ENCODE peak calls at places on chromosome 22, in nine cellular contexts. K is transverse colon, I is prostate gland, N is vagina, D is stomach, W is sigmoid colon, H is breast epithelium, V is upper lobe of left lung, F is HCT116. P is an unnamed sample.

GRCh38 chr22:42282252-42282942 is 11.9 kb upstream of the TCF20 start:
- DNase-seq in K (peak; percentile 54), H (peak; percentile 30), D (no peak), V (peak; percentile 66), N (no peak), I (no peak), W (peak; percentile 59), F (no peak), P (peak; percentile 62)

GRCh38 chr22:27412866-27413445 is 388.6 kb downstream of the MN1 start:
- DNase-seq in W (no peak), V (no peak), I (no peak), H (no peak), K (no peak), D (no peak), F (no peak), N (no peak), P (peak; percentile 44)

GRCh38 chr22:49620003-49620556 is 207.6 kb downstream of the BRD1 start:
- DNase-seq in W (no peak), N (no peak), D (no peak), F (no peak), H (no peak), I (no peak), K (no peak), V (peak; percentile 33), P (peak; percentile 51)

GRCh38 chr22:26905640-26906039 is 248.3 kb downstream of the MIAT start:
- DNase-seq in W (no peak), I (no peak), D (no peak), H (no peak), V (no peak), F (no peak), N (no peak), K (no peak), P (no peak)

GRCh38 chr22:22935056-22935545 is 47.5 kb downstream of the IGLL5 start:
- DNase-seq in K (no peak), D (no peak), N (no peak), I (no peak), W (no peak), H (no peak), V (no peak), F (no peak), P (no peak)

GRCh38 chr22:50189849-50190181 is 4.1 kb downstream of the TRABD start:
- DNase-seq in I (no peak), N (no peak), V (no peak), H (no peak), F (no peak), D (no peak), W (no peak), K (peak; percentile 47), P (peak; percentile 85)

GRCh38 chr22:49188091-49188490 is 639.6 kb downstream of the BRD1 start:
- DNase-seq in H (no peak), K (no peak), V (no peak), W (no peak), D (no peak), I (no peak), F (peak; percentile 33), N (no peak), P (peak; percentile 33)

GRCh38 chr22:22681221-22681739 is 36.9 kb downstream of the GGTLC2 start:
- DNase-seq in K (no peak), N (no peak), F (no peak), V (no peak), I (no peak), D (no peak), H (no peak), W (no peak), P (no peak)

GRCh38 chr22:22818861-22819855 is 68.5 kb upstream of the IGLL5 start:
- DNase-seq in K (peak; percentile 37), N (no peak), H (no peak), W (no peak), D (no peak), V (peak; percentile 42), F (no peak), I (no peak), P (peak; percentile 81)

GRCh38 chr22:49393526-49393925 is 434.1 kb downstream of the BRD1 start:
- DNase-seq in V (no peak), I (no peak), F (no peak), D (no peak), H (peak; percentile 24), K (no peak), W (peak; percentile 32), N (peak; percentile 58), P (no peak)

GRCh38 chr22:27714076-27714475 is 87.5 kb downstream of the MN1 start:
- DNase-seq in I (no peak), F (no peak), W (no peak), N (no peak), H (no peak), K (no peak), V (no peak), D (no peak), P (no peak)

GRCh38 chr22:40709752-40710413 is 30.6 kb downstream of the MCHR1 start:
- DNase-seq in D (no peak), W (peak; percentile 90), N (no peak), I (no peak), V (no peak), F (no peak), K (peak; percentile 25), H (no peak), P (no peak)

GRCh38 chr22:46963672-46964545 is 201.5 kb downstream of the TBC1D22A start:
- DNase-seq in F (no peak), K (no peak), D (peak; percentile 26), V (no peak), W (peak; percentile 52), N (no peak), H (no peak), I (no peak), P (no peak)

GRCh38 chr22:44024288-44024908 is at the start of gene PARVB:
- DNase-seq in I (no peak), K (peak; percentile 17), W (no peak), H (no peak), N (no peak), V (peak; percentile 91), F (no peak), D (no peak), P (peak; percentile 87)
- TF ChIP-seq POLR2A in I (no peak), K (no peak), W (no peak), H (no peak), N (no peak), V (no peak), F (no peak), D (no peak), P (no peak)

GRCh38 chr22:38923463-38924196 is 33.8 kb upstream of the APOBEC3A start:
- DNase-seq in F (peak; percentile 91), W (peak; percentile 93), D (peak; percentile 80), H (peak; percentile 67), K (peak; percentile 77), N (no peak), I (peak; percentile 52), V (no peak), P (no peak)
- TF ChIP-seq POLR2AphosphoS5 in F (peak; percentile 13), W (peak; percentile 54), D (peak; percentile 81), H (no peak), K (no peak), N (no peak), I (peak; percentile 42), V (peak; percentile 28), P (no peak)

GRCh38 chr22:39457047-39457545 is 284 bp downstream of the MGAT3 start:
- DNase-seq in V (no peak), H (no peak), D (no peak), W (no peak), I (no peak), K (no peak), N (no peak), F (no peak), P (peak; percentile 69)

GRCh38 chr22:39459681-39460080 is 2.9 kb downstream of the MGAT3 start:
- DNase-seq in D (no peak), V (no peak), F (no peak), W (no peak), H (no peak), K (no peak), I (no peak), N (no peak), P (peak; percentile 50)

GRCh38 chr22:39456262-39457046 is at the start of gene MGAT3:
- DNase-seq in W (no peak), V (peak; percentile 84), H (no peak), D (no peak), N (no peak), K (no peak), F (no peak), I (no peak), P (peak; percentile 73)

GRCh38 chr22:39457546-39458442 is 982 bp downstream of the MGAT3 start:
- DNase-seq in H (no peak), I (no peak), N (no peak), V (peak; percentile 83), K (no peak), W (no peak), D (no peak), F (no peak), P (peak; percentile 77)

GRCh38 chr22:39458443-39459083 is 1.8 kb downstream of the MGAT3 start:
- DNase-seq in F (no peak), I (no peak), V (no peak), N (no peak), K (no peak), D (no peak), W (no peak), H (no peak), P (peak; percentile 69)
- TF ChIP-seq POLR2A in F (no peak), I (no peak), V (no peak), N (no peak), K (no peak), D (no peak), W (no peak), H (no peak), P (no peak)

DNA sequence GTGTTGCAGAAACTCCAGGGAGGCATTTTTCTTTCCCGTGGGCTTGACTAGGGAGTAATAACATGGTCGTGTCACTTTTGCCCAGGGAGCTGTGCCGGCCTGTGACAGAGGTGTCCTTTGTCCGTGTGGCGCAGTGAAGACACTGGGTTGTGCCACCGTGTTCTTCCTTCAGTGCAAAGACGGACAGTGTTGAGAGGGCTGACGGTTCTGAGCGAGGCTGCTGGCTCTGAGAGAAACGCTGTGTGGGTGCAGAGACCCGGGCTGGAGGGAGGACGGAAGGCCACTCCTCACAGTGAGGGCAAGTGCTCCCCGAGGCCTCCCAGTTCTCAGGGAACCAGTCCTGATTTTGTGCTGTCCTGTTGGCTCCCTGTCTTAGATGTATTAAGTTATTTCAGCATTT is 20.2 kb downstream of the NUP50 start:
- DNase-seq in F (no peak), K (no peak), I (no peak), V (no peak), H (no peak), W (no peak), N (no peak), D (no peak), P (no peak)
- TF ChIP-seq POLR2AphosphoS5 in F (no peak), K (no peak), I (no peak), V (no peak), H (no peak), W (no peak), N (no peak), D (no peak), P (no peak)

P was measured in spleen.